ENCODE peak calls at places on chromosomes 7 and 10, in four cellular contexts. L, B, U and R are unnamed samples.

GRCh38 chr7:80552304-80552703 is 40.4 kb upstream of the GNAT3 start:
- DNase-seq in L (no peak), B (peak; percentile 70), U (no peak), R (peak; percentile 65)

GRCh38 chr7:154953006-154953684 is 49.8 kb downstream of the PAXIP1 start:
- DNase-seq in L (peak; percentile 53), B (peak; percentile 59), U (peak; percentile 43), R (peak; percentile 61)

GRCh38 chr10:121084029-121084674 is 233.0 kb downstream of the WDR11 start:
- DNase-seq in L (no peak), B (no peak), U (no peak), R (no peak)

GRCh38 chr10:24133839-24134238 is 75.1 kb upstream of the KIAA1217 start:
- DNase-seq in L (no peak), B (no peak), U (no peak), R (no peak)

GRCh38 chr7:28551311-28551710 is 139.0 kb downstream of the CREB5 start:
- DNase-seq in L (no peak), B (no peak), U (no peak), R (peak; percentile 49)

GRCh38 chr10:18216482-18216881 is 76.3 kb downstream of the CACNB2 start:
- DNase-seq in L (no peak), B (peak; percentile 22), U (no peak), R (peak; percentile 62)

GRCh38 chr7:73715648-73716317 is 3.7 kb downstream of the STX1A start:
- DNase-seq in L (no peak), B (peak; percentile 94), U (no peak), R (peak; percentile 99)

GRCh38 chr10:4190876-4191275 is 405.9 kb upstream of the KLF6 start:
- DNase-seq in L (no peak), B (no peak), U (no peak), R (no peak)

GRCh38 chr10:96709525-96709924 is 10.8 kb downstream of the PIK3AP1 start:
- DNase-seq in L (no peak), B (no peak), U (no peak), R (no peak)

GRCh38 chr10:24344695-24345473 is 135.9 kb downstream of the KIAA1217 start:
- DNase-seq in L (no peak), B (no peak), U (no peak), R (no peak)

GRCh38 chr7:74030861-74031260 is 2.9 kb downstream of the ELN start:
- DNase-seq in L (no peak), B (no peak), U (no peak), R (no peak)

GRCh38 chr7:132090444-132090843 is 485.8 kb downstream of the PLXNA4 start:
- DNase-seq in L (no peak), B (peak; percentile 10), U (no peak), R (no peak)

GRCh38 chr7:154409703-154410311 is 357.6 kb downstream of the DPP6 start:
- DNase-seq in L (no peak), B (peak; percentile 4), U (no peak), R (peak; percentile 23)